ENCODE peak calls at places on chromosomes 5 and 9, in six cellular contexts. A is IMR-90, D is A549, M is uterus, C is transverse colon, R is right lobe of liver. Q is an unnamed sample.

GRCh38 chr9:105877719-105878118 is 183.4 kb downstream of the TMEM38B start:
- DNase-seq in A (no peak), D (no peak), M (no peak), C (no peak), R (no peak), Q (no peak)

GRCh38 chr9:32930486-32930885 is 70.9 kb downstream of the APTX start:
- DNase-seq in A (no peak), D (no peak), M (no peak), C (no peak), R (no peak), Q (no peak)

GRCh38 chr5:151547364-151547763 is 43.8 kb downstream of the FAT2 start:
- DNase-seq in A (no peak), D (no peak), M (no peak), C (no peak), R (no peak), Q (no peak)

GRCh38 chr5:6396043-6396442 is 17.7 kb upstream of the MED10 start:
- DNase-seq in A (no peak), D (no peak), M (no peak), C (no peak), R (no peak), Q (no peak)

GRCh38 chr9:2359821-2360220 is 261.8 kb upstream of the VLDLR start:
- DNase-seq in A (no peak), D (no peak), M (no peak), C (no peak), R (no peak), Q (no peak)

GRCh38 chr9:126957687-126958053 is 43.1 kb downstream of the RALGPS1 start:
- DNase-seq in A (peak; percentile 64), D (no peak), M (no peak), C (no peak), R (no peak), Q (no peak)

GRCh38 chr5:141821430-141821925 is 56.7 kb downstream of the PCDH1 start:
- DNase-seq in A (peak; percentile 94), D (peak; percentile 65), M (no peak), C (no peak), R (no peak), Q (no peak)

GRCh38 chr9:16154570-16155078 is 601.8 kb downstream of the CCDC171 start:
- DNase-seq in A (no peak), D (peak; percentile 27), M (no peak), C (peak; percentile 43), R (no peak), Q (peak; percentile 30)

GRCh38 chr5:40442346-40442745 is 237.4 kb upstream of the PTGER4 start:
- DNase-seq in A (peak; percentile 83), D (no peak), M (no peak), C (no peak), R (no peak), Q (no peak)

GRCh38 chr9:120616961-120617636 is 37.1 kb upstream of the CDK5RAP2 start:
- DNase-seq in A (peak; percentile 6), D (no peak), M (no peak), C (no peak), R (no peak), Q (no peak)

GRCh38 chr9:79041266-79041665 is 530.5 kb upstream of the TLE4 start:
- DNase-seq in A (no peak), D (no peak), M (no peak), C (no peak), R (no peak), Q (no peak)

GRCh38 chr9:125258832-125259534 is 2.6 kb upstream of the GAPVD1 start:
- DNase-seq in A (no peak), D (no peak), M (no peak), C (no peak), R (no peak), Q (no peak)

GRCh38 chr5:91283326-91283725 is 99.8 kb downstream of the ARRDC3 start:
- DNase-seq in A (no peak), D (no peak), M (no peak), C (no peak), R (no peak), Q (no peak)

GRCh38 chr9:101376117-101376866 is 8.5 kb downstream of the BAAT start:
- DNase-seq in A (peak; percentile 63), D (peak; percentile 61), M (peak; percentile 71), C (no peak), R (peak; percentile 72), Q (no peak)

GRCh38 chr9:87181670-87182069 is 234.4 kb upstream of the GAS1 start:
- DNase-seq in A (no peak), D (no peak), M (no peak), C (no peak), R (no peak), Q (no peak)

GRCh38 chr5:127615916-127616315 is 33.0 kb upstream of the CTXN3 start:
- DNase-seq in A (peak; percentile 15), D (no peak), M (no peak), C (no peak), R (no peak), Q (peak; percentile 19)

GRCh38 chr9:125172351-125172750 is 17.3 kb downstream of the PPP6C start:
- DNase-seq in A (no peak), D (no peak), M (no peak), C (no peak), R (no peak), Q (no peak)

GRCh38 chr5:176342766-176343458 is 18.7 kb downstream of the KIAA1191 start:
- DNase-seq in A (no peak), D (no peak), M (no peak), C (no peak), R (no peak), Q (no peak)

GRCh38 chr5:68265822-68266395 is 50.4 kb downstream of the PIK3R1 start:
- DNase-seq in A (peak; percentile 23), D (no peak), M (no peak), C (no peak), R (no peak), Q (no peak)

GRCh38 chr9:132770775-132771310 is 100.6 kb downstream of the GTF3C4 start:
- DNase-seq in A (no peak), D (no peak), M (no peak), C (no peak), R (no peak), Q (no peak)

GRCh38 chr9:132768932-132769894 is 98.9 kb downstream of the GTF3C4 start:
- DNase-seq in A (peak; percentile 25), D (peak; percentile 56), M (peak; percentile 38), C (peak; percentile 66), R (peak; percentile 61), Q (peak; percentile 14)

GRCh38 chr9:132773093-132773492 is 102.8 kb downstream of the GTF3C4 start:
- DNase-seq in A (no peak), D (no peak), M (no peak), C (no peak), R (no peak), Q (no peak)

GRCh38 chr9:132773764-132774339 is 103.6 kb downstream of the GTF3C4 start:
- DNase-seq in A (no peak), D (no peak), M (no peak), C (no peak), R (no peak), Q (no peak)

DNA sequence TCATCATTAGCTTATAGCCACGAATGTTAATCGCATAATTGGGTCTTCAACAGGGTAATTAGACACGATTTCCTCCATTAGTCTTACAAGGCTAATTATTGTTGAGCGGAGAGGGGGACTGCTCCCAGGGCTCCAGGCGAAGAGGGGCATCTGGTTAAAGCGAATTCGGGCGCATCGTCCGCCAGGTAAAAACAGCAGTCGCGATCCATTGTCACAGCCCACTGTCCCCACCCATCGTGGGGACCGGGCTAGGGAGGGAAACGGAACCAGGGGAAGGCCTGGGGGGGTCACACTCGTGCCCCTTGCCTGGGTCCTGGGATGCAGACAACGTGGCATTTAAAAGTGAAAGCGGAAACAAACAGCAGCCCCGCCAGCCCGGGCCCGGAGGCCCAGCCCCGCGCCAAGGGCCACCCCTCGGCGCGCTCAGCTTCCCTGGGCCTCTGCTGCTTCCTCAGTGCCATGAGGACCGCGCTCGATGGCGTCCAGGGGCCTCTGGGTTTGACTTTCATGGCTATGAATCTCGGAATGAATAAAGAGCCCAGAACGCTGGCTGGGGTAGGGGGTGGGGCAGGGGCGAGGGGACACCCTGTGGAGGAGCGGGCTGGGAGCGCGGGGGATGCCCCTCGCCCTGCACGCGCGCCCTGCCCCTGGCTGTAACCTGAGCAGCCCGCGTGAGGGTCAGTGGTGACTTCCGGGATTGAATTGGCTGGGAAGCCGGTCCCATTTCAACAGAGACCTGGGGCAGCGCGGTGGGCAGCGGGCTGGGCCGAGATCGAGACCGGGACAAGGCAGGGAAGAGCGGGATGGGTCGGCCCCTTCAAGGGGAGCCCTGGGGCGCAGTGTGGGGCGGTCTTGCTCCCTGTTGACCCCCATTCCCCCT is 99.9 kb downstream of the GTF3C4 start:
- DNase-seq in A (peak; percentile 51), D (peak; percentile 26), M (peak; percentile 38), C (peak; percentile 80), R (peak; percentile 64), Q (peak; percentile 56)
- TF ChIP-seq POLR2A in A (peak; percentile 36), D (no peak), M (peak; percentile 43), C (peak; percentile 48), R (peak; percentile 38), Q (peak; percentile 63)

GRCh38 chr5:99600952-99601351 is 672.1 kb upstream of the CHD1 start:
- DNase-seq in A (no peak), D (no peak), M (no peak), C (no peak), R (no peak), Q (no peak)

GRCh38 chr5:99607124-99607523 is 678.3 kb upstream of the CHD1 start:
- DNase-seq in A (no peak), D (no peak), M (no peak), C (no peak), R (no peak), Q (no peak)

DNA sequence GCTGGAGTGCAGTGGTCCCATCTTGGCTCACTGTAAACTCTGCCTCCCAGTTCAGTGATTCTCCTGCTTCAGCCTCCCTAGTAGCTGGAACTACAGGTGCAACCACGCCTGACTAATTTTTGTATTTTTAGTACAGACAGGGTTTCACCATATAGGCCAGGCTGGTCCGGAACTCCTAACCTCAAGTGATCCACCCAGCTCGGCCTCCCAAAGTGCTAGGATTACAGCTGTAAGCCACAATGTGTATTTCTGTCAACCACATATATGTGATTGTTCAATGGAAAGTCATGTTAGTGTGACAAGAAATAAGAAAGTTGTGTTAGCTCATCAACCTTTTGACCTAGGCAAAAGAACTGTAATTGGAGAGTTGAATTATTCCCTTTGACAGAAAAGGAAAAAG is 677.1 kb upstream of the CHD1 start:
- DNase-seq in A (no peak), D (no peak), M (no peak), C (no peak), R (no peak), Q (no peak)
- H3K27ac ChIP-seq in A (no peak overlapping the region), D (no peak overlapping the region), M (no peak overlapping the region), C (no peak overlapping the region), R (no peak overlapping the region), Q (no peak overlapping the region)

GRCh38 chr5:181221792-181222629 is 1.1 kb upstream of the TRIM41 start:
- DNase-seq in A (peak; percentile 98), D (peak; percentile 98), M (peak; percentile 96), C (peak; percentile 97), R (peak; percentile 95), Q (peak; percentile 96)
- TF ChIP-seq POLR2A in A (peak; percentile 74), D (peak; percentile 87), M (no peak), C (no peak), R (no peak), Q (no peak)

DNA sequence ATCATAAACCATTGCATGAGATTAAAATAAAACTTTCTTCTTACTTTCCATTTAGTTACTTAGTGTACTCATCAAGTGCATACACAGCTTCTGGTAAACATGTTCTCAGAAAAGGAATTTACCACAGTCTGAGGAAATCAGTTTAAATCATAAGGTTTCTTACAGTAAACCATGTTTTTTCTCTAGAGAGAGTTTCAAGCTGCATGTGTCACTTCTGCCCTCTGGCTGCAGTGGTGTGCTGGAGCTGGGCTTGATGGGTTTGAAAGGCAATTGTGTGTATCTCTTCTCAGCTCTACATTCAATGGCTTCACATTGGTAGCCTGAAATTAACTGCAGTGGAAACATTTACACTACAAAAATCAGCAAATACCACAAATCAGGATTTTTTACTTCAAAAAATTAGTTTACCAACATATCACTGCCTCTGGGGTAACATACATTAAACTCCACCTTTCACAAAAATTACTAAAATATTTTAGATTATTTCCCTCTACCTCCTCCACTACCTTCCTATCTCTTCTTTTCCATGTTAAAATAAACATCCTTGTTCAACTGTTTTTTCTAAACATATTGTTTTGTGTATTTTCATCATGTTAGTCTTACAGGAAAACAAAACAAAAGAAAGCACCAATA is 414.3 kb downstream of the ANXA1 start:
- DNase-seq in A (no peak), D (peak; percentile 49), M (no peak), C (no peak), R (peak; percentile 49), Q (no peak)
- H3K27ac ChIP-seq in A (no peak overlapping the region), D (no peak overlapping the region), M (no peak overlapping the region), C (no peak overlapping the region), R (no peak overlapping the region), Q (no peak overlapping the region)